ENCODE peak calls at places on chromosomes 12 and 14, in six cellular contexts. One of them, this sample, is unnamed.

GRCh38 chr12:105083041-105083440 is 1.2 kb downstream of the ALDH1L2 start:
- DNase-seq in prostate gland: no peak
- DNase-seq in GM12891: no peak
- DNase-seq in stomach: no peak
- DNase-seq in HL-60: no peak
- DNase-seq in GM12878: no peak
- DNase-seq in this sample: no peak

GRCh38 chr12:71440393-71441349 is 1.1 kb downstream of the LGR5 start:
- DNase-seq in prostate gland: no peak
- DNase-seq in GM12891: no peak
- DNase-seq in stomach: peak
- DNase-seq in HL-60: no peak
- DNase-seq in GM12878: no peak
- DNase-seq in this sample: peak

GRCh38 chr12:76237086-76237701 is 111.0 kb downstream of the BBS10 start:
- DNase-seq in prostate gland: no peak
- DNase-seq in GM12891: no peak
- DNase-seq in stomach: no peak
- DNase-seq in HL-60: no peak
- DNase-seq in GM12878: no peak
- DNase-seq in this sample: no peak

GRCh38 chr12:4817813-4818212 is 91.9 kb upstream of the KCNA1 start:
- DNase-seq in prostate gland: no peak
- DNase-seq in GM12891: no peak
- DNase-seq in stomach: no peak
- DNase-seq in HL-60: no peak
- DNase-seq in GM12878: no peak
- DNase-seq in this sample: no peak

GRCh38 chr14:90574640-90575131 is 177.9 kb downstream of the CALM1 start:
- DNase-seq in prostate gland: no peak
- DNase-seq in GM12891: no peak
- DNase-seq in stomach: no peak
- DNase-seq in HL-60: no peak
- DNase-seq in GM12878: no peak
- DNase-seq in this sample: no peak

GRCh38 chr12:59973515-59973914 is 377.7 kb downstream of the SLC16A7 start:
- DNase-seq in prostate gland: no peak
- DNase-seq in GM12891: no peak
- DNase-seq in stomach: no peak
- DNase-seq in HL-60: no peak
- DNase-seq in GM12878: no peak
- DNase-seq in this sample: no peak

GRCh38 chr12:123265851-123266678 is 5.6 kb downstream of the CDK2AP1 start:
- DNase-seq in prostate gland: no peak
- DNase-seq in GM12891: no peak
- DNase-seq in stomach: no peak
- DNase-seq in HL-60: no peak
- DNase-seq in GM12878: no peak
- DNase-seq in this sample: no peak

GRCh38 chr14:30108975-30109700 is 181.5 kb upstream of the PRKD1 start:
- DNase-seq in prostate gland: no peak
- DNase-seq in GM12891: no peak
- DNase-seq in stomach: no peak
- DNase-seq in HL-60: no peak
- DNase-seq in GM12878: no peak
- DNase-seq in this sample: no peak

GRCh38 chr14:68250950-68251765 is 431.6 kb downstream of the RAD51B start:
- DNase-seq in prostate gland: no peak
- DNase-seq in GM12891: no peak
- DNase-seq in stomach: no peak
- DNase-seq in HL-60: no peak
- DNase-seq in GM12878: no peak
- DNase-seq in this sample: no peak

GRCh38 chr14:68251766-68252100 is 432.2 kb downstream of the RAD51B start:
- DNase-seq in prostate gland: no peak
- DNase-seq in GM12891: no peak
- DNase-seq in stomach: no peak
- DNase-seq in HL-60: no peak
- DNase-seq in GM12878: no peak
- DNase-seq in this sample: no peak

GRCh38 chr14:68247867-68248266 is 428.3 kb downstream of the RAD51B start:
- DNase-seq in prostate gland: no peak
- DNase-seq in GM12891: no peak
- DNase-seq in stomach: no peak
- DNase-seq in HL-60: peak
- DNase-seq in GM12878: no peak
- DNase-seq in this sample: no peak

GRCh38 chr14:68248481-68249255 is 429.1 kb downstream of the RAD51B start:
- DNase-seq in prostate gland: no peak
- DNase-seq in GM12891: peak
- DNase-seq in stomach: no peak
- DNase-seq in HL-60: no peak
- DNase-seq in GM12878: peak
- DNase-seq in this sample: no peak

GRCh38 chr14:68249534-68250517 is 430.2 kb downstream of the RAD51B start:
- DNase-seq in prostate gland: no peak
- DNase-seq in GM12891: no peak
- DNase-seq in stomach: no peak
- DNase-seq in HL-60: no peak
- DNase-seq in GM12878: no peak
- DNase-seq in this sample: no peak
- TF ChIP-seq POLR2AphosphoS5 in prostate gland: peak
- TF ChIP-seq POLR2AphosphoS5 in GM12891: no peak
- TF ChIP-seq POLR2AphosphoS5 in stomach: no peak
- TF ChIP-seq POLR2AphosphoS5 in HL-60: no peak
- TF ChIP-seq POLR2AphosphoS5 in GM12878: no peak
- TF ChIP-seq POLR2AphosphoS5 in this sample: no peak

DNA sequence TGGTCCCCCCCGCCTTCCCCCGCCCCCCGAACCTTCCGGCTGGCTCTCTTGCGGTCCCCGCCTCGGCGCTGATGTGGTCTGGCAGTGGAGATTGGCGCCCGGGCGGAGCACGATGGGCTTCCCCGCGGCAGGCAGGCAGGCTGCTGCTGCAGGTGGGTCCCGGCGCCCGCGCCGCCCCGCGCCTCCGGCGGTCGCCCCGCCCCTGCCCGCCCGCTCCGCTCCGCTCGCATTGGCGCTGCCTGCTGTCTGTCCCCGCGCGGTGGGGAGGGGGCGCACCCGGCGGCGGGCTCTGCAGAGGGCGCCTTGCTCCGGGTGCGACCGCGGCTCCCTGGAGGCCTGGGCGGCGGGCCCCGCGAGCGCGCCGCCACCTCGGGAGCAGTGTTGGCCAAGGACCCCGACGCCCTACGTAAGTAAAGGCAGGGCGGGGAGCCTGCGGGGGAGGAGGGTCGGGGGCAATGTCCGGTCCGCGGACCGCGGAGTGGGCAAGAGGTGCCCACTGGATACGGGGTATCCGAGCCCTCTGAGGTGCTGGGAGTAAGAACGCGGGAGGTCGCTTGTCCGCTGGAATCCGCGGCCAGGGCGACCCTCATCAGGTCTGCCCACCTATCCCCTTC is at the start of gene AKAP5:
- DNase-seq in prostate gland: peak
- DNase-seq in GM12891: peak
- DNase-seq in stomach: peak
- DNase-seq in HL-60: no peak
- DNase-seq in GM12878: no peak
- DNase-seq in this sample: peak
- TF ChIP-seq POLR2AphosphoS5 in prostate gland: no peak
- TF ChIP-seq POLR2AphosphoS5 in GM12891: no peak
- TF ChIP-seq POLR2AphosphoS5 in stomach: no peak
- TF ChIP-seq POLR2AphosphoS5 in HL-60: no peak
- TF ChIP-seq POLR2AphosphoS5 in GM12878: no peak
- TF ChIP-seq POLR2AphosphoS5 in this sample: no peak

GRCh38 chr12:56988207-56988739 is 18.1 kb downstream of the ZBTB39 start:
- DNase-seq in prostate gland: no peak
- DNase-seq in GM12891: no peak
- DNase-seq in stomach: no peak
- DNase-seq in HL-60: peak
- DNase-seq in GM12878: no peak
- DNase-seq in this sample: no peak
- TF ChIP-seq POLR2AphosphoS5 in prostate gland: no peak
- TF ChIP-seq POLR2AphosphoS5 in GM12891: no peak
- TF ChIP-seq POLR2AphosphoS5 in stomach: no peak
- TF ChIP-seq POLR2AphosphoS5 in HL-60: no peak
- TF ChIP-seq POLR2AphosphoS5 in GM12878: no peak
- TF ChIP-seq POLR2AphosphoS5 in this sample: no peak

DNA sequence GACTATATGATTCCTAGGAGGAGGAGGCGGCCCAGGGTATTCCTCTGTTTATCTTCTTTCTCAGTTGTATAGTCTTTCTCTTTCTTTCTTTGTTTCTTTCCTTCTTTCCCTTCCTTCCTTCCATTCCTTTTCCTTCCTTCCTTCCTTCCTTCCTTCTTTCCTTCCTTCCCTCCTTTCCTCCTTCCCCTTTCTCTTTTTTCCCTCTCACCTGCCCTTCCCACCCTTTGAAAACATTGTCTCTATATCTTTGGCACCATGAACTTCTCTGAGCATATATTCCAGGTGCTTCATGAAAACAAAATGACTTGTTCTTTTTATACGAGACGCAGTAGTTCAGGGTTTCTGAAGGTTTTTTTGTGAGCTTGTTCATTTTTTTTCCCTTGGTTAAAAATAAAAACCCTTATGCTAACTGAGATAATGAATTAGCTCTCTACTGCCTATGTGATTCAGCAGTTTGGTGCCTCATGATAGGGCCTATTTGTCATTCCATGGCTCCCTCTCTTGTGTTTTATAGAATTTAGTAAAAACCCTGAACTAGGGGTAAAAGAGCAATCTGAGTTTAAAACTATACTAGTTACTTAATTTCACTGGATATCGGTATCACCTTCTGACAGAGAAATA is 3.2 kb upstream of the TESPA1 start:
- DNase-seq in prostate gland: no peak
- DNase-seq in GM12891: no peak
- DNase-seq in stomach: no peak
- DNase-seq in HL-60: no peak
- DNase-seq in GM12878: no peak
- DNase-seq in this sample: no peak
- TF ChIP-seq POLR2AphosphoS5 in prostate gland: no peak
- TF ChIP-seq POLR2AphosphoS5 in GM12891: no peak
- TF ChIP-seq POLR2AphosphoS5 in stomach: no peak
- TF ChIP-seq POLR2AphosphoS5 in HL-60: no peak
- TF ChIP-seq POLR2AphosphoS5 in GM12878: no peak
- TF ChIP-seq POLR2AphosphoS5 in this sample: no peak

DNA sequence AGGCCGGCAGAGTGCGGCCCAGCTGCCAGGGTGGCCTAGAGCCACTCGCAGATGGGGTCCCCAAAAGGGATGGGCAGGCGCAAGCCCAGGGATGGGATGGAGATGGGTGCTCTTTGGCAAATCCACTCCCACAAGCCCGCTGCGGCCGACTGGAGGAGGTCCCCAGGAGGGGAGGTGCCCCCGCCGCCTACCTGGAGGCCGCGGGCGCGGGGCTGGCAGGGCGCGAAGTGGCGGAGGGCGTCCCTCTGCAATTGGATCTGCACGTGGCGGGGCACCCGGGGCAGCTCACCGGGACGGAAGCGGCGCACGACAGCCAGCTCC is 730 bp downstream of the PPP1R3E start:
- DNase-seq in prostate gland: no peak
- DNase-seq in GM12891: no peak
- DNase-seq in stomach: no peak
- DNase-seq in HL-60: no peak
- DNase-seq in GM12878: no peak
- DNase-seq in this sample: no peak
- TF ChIP-seq POLR2AphosphoS5 in prostate gland: peak
- TF ChIP-seq POLR2AphosphoS5 in GM12891: no peak
- TF ChIP-seq POLR2AphosphoS5 in stomach: peak
- TF ChIP-seq POLR2AphosphoS5 in HL-60: peak
- TF ChIP-seq POLR2AphosphoS5 in GM12878: peak
- TF ChIP-seq POLR2AphosphoS5 in this sample: peak

GRCh38 chr12:121575952-121576615 is 4.7 kb downstream of the KDM2B start:
- DNase-seq in prostate gland: no peak
- DNase-seq in GM12891: no peak
- DNase-seq in stomach: no peak
- DNase-seq in HL-60: no peak
- DNase-seq in GM12878: no peak
- DNase-seq in this sample: no peak

GRCh38 chr12:121578230-121579189 is 2.3 kb downstream of the KDM2B start:
- DNase-seq in prostate gland: no peak
- DNase-seq in GM12891: no peak
- DNase-seq in stomach: no peak
- DNase-seq in HL-60: no peak
- DNase-seq in GM12878: no peak
- DNase-seq in this sample: peak

GRCh38 chr12:121579190-121579791 is 1.5 kb downstream of the KDM2B start:
- DNase-seq in prostate gland: peak
- DNase-seq in GM12891: peak
- DNase-seq in stomach: peak
- DNase-seq in HL-60: no peak
- DNase-seq in GM12878: no peak
- DNase-seq in this sample: peak

GRCh38 chr12:121576851-121577391 is 3.9 kb downstream of the KDM2B start:
- DNase-seq in prostate gland: no peak
- DNase-seq in GM12891: no peak
- DNase-seq in stomach: no peak
- DNase-seq in HL-60: no peak
- DNase-seq in GM12878: no peak
- DNase-seq in this sample: no peak

GRCh38 chr12:121577443-121578180 is 3.2 kb downstream of the KDM2B start:
- DNase-seq in prostate gland: no peak
- DNase-seq in GM12891: no peak
- DNase-seq in stomach: no peak
- DNase-seq in HL-60: no peak
- DNase-seq in GM12878: no peak
- DNase-seq in this sample: no peak
- TF ChIP-seq POLR2AphosphoS5 in prostate gland: no peak
- TF ChIP-seq POLR2AphosphoS5 in GM12891: no peak
- TF ChIP-seq POLR2AphosphoS5 in stomach: no peak
- TF ChIP-seq POLR2AphosphoS5 in HL-60: no peak
- TF ChIP-seq POLR2AphosphoS5 in GM12878: no peak
- TF ChIP-seq POLR2AphosphoS5 in this sample: no peak

GRCh38 chr12:93570552-93571359 is 1.7 kb upstream of the SOCS2 start:
- DNase-seq in prostate gland: peak
- DNase-seq in GM12891: peak
- DNase-seq in stomach: peak
- DNase-seq in HL-60: peak
- DNase-seq in GM12878: no peak
- DNase-seq in this sample: peak
- TF ChIP-seq POLR2AphosphoS5 in prostate gland: peak
- TF ChIP-seq POLR2AphosphoS5 in GM12891: no peak
- TF ChIP-seq POLR2AphosphoS5 in stomach: peak
- TF ChIP-seq POLR2AphosphoS5 in HL-60: no peak
- TF ChIP-seq POLR2AphosphoS5 in GM12878: no peak
- TF ChIP-seq POLR2AphosphoS5 in this sample: peak

GRCh38 chr12:56565510-56566101 is 44.0 kb downstream of the RBMS2 start:
- DNase-seq in prostate gland: no peak
- DNase-seq in GM12891: peak
- DNase-seq in stomach: peak
- DNase-seq in HL-60: peak
- DNase-seq in GM12878: no peak
- DNase-seq in this sample: peak
- TF ChIP-seq POLR2AphosphoS5 in prostate gland: peak
- TF ChIP-seq POLR2AphosphoS5 in GM12891: no peak
- TF ChIP-seq POLR2AphosphoS5 in stomach: peak
- TF ChIP-seq POLR2AphosphoS5 in HL-60: peak
- TF ChIP-seq POLR2AphosphoS5 in GM12878: no peak
- TF ChIP-seq POLR2AphosphoS5 in this sample: peak

DNA sequence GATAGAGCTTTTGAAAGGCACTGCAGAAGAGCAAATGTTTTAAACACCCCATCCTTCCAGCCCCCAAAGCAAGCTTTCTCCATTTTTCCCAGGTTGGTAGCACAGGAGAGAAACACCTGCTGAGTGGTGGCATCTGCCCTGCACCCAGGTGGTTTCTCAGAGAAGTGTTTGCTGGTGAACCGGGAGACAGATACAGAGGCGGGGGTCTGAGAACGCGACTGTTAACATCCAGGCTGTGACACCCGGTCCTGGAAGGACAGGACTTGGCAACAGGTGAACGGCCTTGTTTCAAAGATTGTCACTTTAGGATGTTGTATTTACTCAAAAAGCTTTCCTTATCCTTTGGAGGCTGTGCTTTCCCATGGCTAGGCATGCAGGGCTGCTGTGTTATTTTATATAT is 18.5 kb downstream of the MMAB start:
- DNase-seq in prostate gland: no peak
- DNase-seq in GM12891: no peak
- DNase-seq in stomach: no peak
- DNase-seq in HL-60: no peak
- DNase-seq in GM12878: no peak
- DNase-seq in this sample: no peak
- TF ChIP-seq POLR2AphosphoS5 in prostate gland: no peak
- TF ChIP-seq POLR2AphosphoS5 in GM12891: no peak
- TF ChIP-seq POLR2AphosphoS5 in stomach: no peak
- TF ChIP-seq POLR2AphosphoS5 in HL-60: no peak
- TF ChIP-seq POLR2AphosphoS5 in GM12878: no peak
- TF ChIP-seq POLR2AphosphoS5 in this sample: no peak

This sample was measured in transverse colon.